ENCODE peak calls at places on chromosomes 5 and 9, in nine cellular contexts. One of them, this sample, is unnamed.
A peak's percentile ranks its signal among the peaks of the same experiment; 100 is the strongest.

GRCh38 chr9:120928015-120928719 is 1.6 kb upstream of the TRAF1 start:
- DNase-seq in endothelial cell of umbilical vein: peak; percentile 62
- DNase-seq in Peyer's patch: peak; percentile 45
- DNase-seq in foreskin keratinocyte: no peak
- DNase-seq in head of caudate nucleus: peak; percentile 45
- DNase-seq in memory B cell: no peak
- DNase-seq in IMR-90: no peak
- DNase-seq in fibroblast of mammary gland: no peak
- DNase-seq in T-cell: peak; percentile 42
- DNase-seq in this sample: no peak

GRCh38 chr9:93505518-93506123 is 52.2 kb upstream of the FAM120AOS start:
- DNase-seq in foreskin keratinocyte: no peak
- DNase-seq in memory B cell: no peak
- DNase-seq in endothelial cell of umbilical vein: no peak
- DNase-seq in fibroblast of mammary gland: no peak
- DNase-seq in T-cell: no peak
- DNase-seq in head of caudate nucleus: no peak
- DNase-seq in IMR-90: no peak
- DNase-seq in Peyer's patch: no peak
- DNase-seq in this sample: peak; percentile 29

GRCh38 chr9:120608421-120608820 is 28.5 kb upstream of the CDK5RAP2 start:
- DNase-seq in Peyer's patch: no peak
- DNase-seq in IMR-90: peak; percentile 60
- DNase-seq in head of caudate nucleus: no peak
- DNase-seq in endothelial cell of umbilical vein: no peak
- DNase-seq in T-cell: no peak
- DNase-seq in foreskin keratinocyte: peak; percentile 84
- DNase-seq in fibroblast of mammary gland: no peak
- DNase-seq in memory B cell: no peak
- DNase-seq in this sample: no peak

GRCh38 chr5:42454216-42454995 is 31.2 kb downstream of the GHR start:
- DNase-seq in IMR-90: no peak
- DNase-seq in foreskin keratinocyte: peak; percentile 15
- DNase-seq in head of caudate nucleus: no peak
- DNase-seq in Peyer's patch: no peak
- DNase-seq in memory B cell: no peak
- DNase-seq in T-cell: no peak
- DNase-seq in fibroblast of mammary gland: peak; percentile 34
- DNase-seq in endothelial cell of umbilical vein: no peak
- DNase-seq in this sample: no peak

GRCh38 chr5:76204713-76205112 is 121.5 kb downstream of the SV2C start:
- DNase-seq in fibroblast of mammary gland: peak; percentile 1
- DNase-seq in T-cell: no peak
- DNase-seq in Peyer's patch: no peak
- DNase-seq in memory B cell: no peak
- DNase-seq in foreskin keratinocyte: peak; percentile 53
- DNase-seq in head of caudate nucleus: no peak
- DNase-seq in IMR-90: no peak
- DNase-seq in endothelial cell of umbilical vein: no peak
- DNase-seq in this sample: no peak

GRCh38 chr5:89343666-89344065 is 460.7 kb upstream of the MEF2C start:
- DNase-seq in fibroblast of mammary gland: peak; percentile 19
- DNase-seq in IMR-90: peak; percentile 16
- DNase-seq in foreskin keratinocyte: no peak
- DNase-seq in endothelial cell of umbilical vein: peak; percentile 8
- DNase-seq in memory B cell: peak; percentile 29
- DNase-seq in head of caudate nucleus: no peak
- DNase-seq in T-cell: no peak
- DNase-seq in Peyer's patch: peak; percentile 63
- DNase-seq in this sample: no peak

GRCh38 chr9:18608371-18608770 is 134.4 kb downstream of the ADAMTSL1 start:
- DNase-seq in Peyer's patch: no peak
- DNase-seq in foreskin keratinocyte: no peak
- DNase-seq in memory B cell: no peak
- DNase-seq in head of caudate nucleus: no peak
- DNase-seq in endothelial cell of umbilical vein: no peak
- DNase-seq in fibroblast of mammary gland: no peak
- DNase-seq in IMR-90: no peak
- DNase-seq in T-cell: no peak
- DNase-seq in this sample: no peak

GRCh38 chr5:36786613-36787012 is 90.0 kb upstream of the NIPBL start:
- DNase-seq in endothelial cell of umbilical vein: no peak
- DNase-seq in fibroblast of mammary gland: no peak
- DNase-seq in Peyer's patch: no peak
- DNase-seq in foreskin keratinocyte: no peak
- DNase-seq in memory B cell: no peak
- DNase-seq in head of caudate nucleus: no peak
- DNase-seq in T-cell: no peak
- DNase-seq in IMR-90: no peak
- DNase-seq in this sample: no peak

GRCh38 chr9:22342489-22343217 is 104.0 kb upstream of the DMRTA1 start:
- DNase-seq in memory B cell: no peak
- DNase-seq in head of caudate nucleus: no peak
- DNase-seq in endothelial cell of umbilical vein: peak; percentile 4
- DNase-seq in fibroblast of mammary gland: peak; percentile 74
- DNase-seq in T-cell: no peak
- DNase-seq in Peyer's patch: no peak
- DNase-seq in foreskin keratinocyte: peak; percentile 44
- DNase-seq in IMR-90: peak; percentile 20
- DNase-seq in this sample: peak; percentile 32

GRCh38 chr9:37911271-37911681 is 7.3 kb upstream of the SLC25A51 start:
- DNase-seq in IMR-90: peak; percentile 41
- DNase-seq in fibroblast of mammary gland: peak; percentile 19
- DNase-seq in memory B cell: no peak
- DNase-seq in head of caudate nucleus: no peak
- DNase-seq in Peyer's patch: no peak
- DNase-seq in T-cell: no peak
- DNase-seq in endothelial cell of umbilical vein: no peak
- DNase-seq in foreskin keratinocyte: no peak
- DNase-seq in this sample: peak; percentile 82

GRCh38 chr5:125045647-125046046 is 299.2 kb upstream of the ZNF608 start:
- DNase-seq in fibroblast of mammary gland: no peak
- DNase-seq in endothelial cell of umbilical vein: peak; percentile 41
- DNase-seq in T-cell: no peak
- DNase-seq in foreskin keratinocyte: peak; percentile 24
- DNase-seq in head of caudate nucleus: no peak
- DNase-seq in IMR-90: peak; percentile 54
- DNase-seq in Peyer's patch: no peak
- DNase-seq in memory B cell: no peak
- DNase-seq in this sample: no peak

GRCh38 chr5:60522299-60522915 is 177.6 kb downstream of the DEPDC1B start:
- DNase-seq in memory B cell: no peak
- DNase-seq in fibroblast of mammary gland: peak; percentile 24
- DNase-seq in Peyer's patch: no peak
- DNase-seq in IMR-90: peak; percentile 76
- DNase-seq in head of caudate nucleus: no peak
- DNase-seq in T-cell: no peak
- DNase-seq in foreskin keratinocyte: no peak
- DNase-seq in endothelial cell of umbilical vein: peak; percentile 17
- DNase-seq in this sample: peak; percentile 75

GRCh38 chr5:79845448-79846197 is 145.4 kb downstream of the MTX3 start:
- DNase-seq in IMR-90: peak; percentile 89
- DNase-seq in memory B cell: no peak
- DNase-seq in endothelial cell of umbilical vein: no peak
- DNase-seq in foreskin keratinocyte: peak; percentile 57
- DNase-seq in T-cell: no peak
- DNase-seq in Peyer's patch: no peak
- DNase-seq in head of caudate nucleus: no peak
- DNase-seq in fibroblast of mammary gland: peak; percentile 96
- DNase-seq in this sample: peak; percentile 16

GRCh38 chr9:87535817-87536539 is 38.3 kb downstream of the DAPK1 start:
- DNase-seq in head of caudate nucleus: no peak
- DNase-seq in endothelial cell of umbilical vein: no peak
- DNase-seq in T-cell: no peak
- DNase-seq in memory B cell: no peak
- DNase-seq in fibroblast of mammary gland: no peak
- DNase-seq in foreskin keratinocyte: no peak
- DNase-seq in Peyer's patch: no peak
- DNase-seq in IMR-90: no peak
- DNase-seq in this sample: peak; percentile 74

GRCh38 chr9:135650408-135650807 is 11.1 kb upstream of the GLT6D1 start:
- DNase-seq in memory B cell: no peak
- DNase-seq in foreskin keratinocyte: no peak
- DNase-seq in IMR-90: no peak
- DNase-seq in T-cell: no peak
- DNase-seq in endothelial cell of umbilical vein: no peak
- DNase-seq in fibroblast of mammary gland: no peak
- DNase-seq in head of caudate nucleus: no peak
- DNase-seq in Peyer's patch: no peak
- DNase-seq in this sample: no peak

This sample was measured in fibroblast of villous mesenchyme.